ENCODE peak calls at places on chromosomes 2 and 18, in ten cellular contexts. D is tibial artery, X is astrocyte of the cerebellum, H is fibroblast of the aortic adventitia, L is heart left ventricle, I is neuronal stem cell, A is aorta, R is uterus, F is BE2C, Q is left lung. C is an unnamed sample.

GRCh38 chr2:181948227-181948626 is 37.4 kb upstream of the PPP1R1C start:
- DNase-seq in D (no peak), X (no peak), H (no peak), L (no peak), I (no peak), A (no peak), R (no peak), F (no peak), Q (no peak), C (no peak)

GRCh38 chr2:197311521-197312033 is 997 bp upstream of the ANKRD44 start:
- DNase-seq in D (no peak), X (no peak), H (no peak), L (no peak), I (no peak), A (no peak), R (no peak), F (no peak), Q (no peak), C (no peak)

GRCh38 chr18:46732201-46732600 is 24.7 kb downstream of the ST8SIA5 start:
- DNase-seq in D (no peak), X (no peak), H (no peak), L (no peak), I (no peak), A (no peak), R (no peak), F (no peak), Q (no peak), C (no peak)

GRCh38 chr2:205903549-205904129 is 182.3 kb downstream of the INO80D start:
- DNase-seq in D (no peak), X (no peak), H (no peak), L (no peak), I (peak), A (no peak), R (no peak), F (peak), Q (no peak), C (no peak)

GRCh38 chr2:150320623-150321022 is 166.8 kb downstream of the RND3 start:
- DNase-seq in D (no peak), X (no peak), H (no peak), L (no peak), I (no peak), A (no peak), R (no peak), F (no peak), Q (no peak), C (no peak)

GRCh38 chr18:23515911-23516546 is 12.7 kb downstream of the RMC1 start:
- DNase-seq in D (peak), X (peak), H (peak), L (peak), I (peak), A (peak), R (peak), F (peak), Q (no peak), C (peak)

GRCh38 chr18:75256376-75256775 is 45.8 kb downstream of the TSHZ1 start:
- DNase-seq in D (no peak), X (no peak), H (peak), L (no peak), I (no peak), A (no peak), R (no peak), F (no peak), Q (no peak), C (no peak)

GRCh38 chr18:25713104-25713503 is 361.1 kb upstream of the ZNF521 start:
- DNase-seq in D (no peak), X (no peak), H (no peak), L (no peak), I (no peak), A (no peak), R (no peak), F (no peak), Q (no peak), C (no peak)

GRCh38 chr18:51355841-51356240 is 158.4 kb upstream of the MEX3C start:
- DNase-seq in D (no peak), X (no peak), H (no peak), L (no peak), I (no peak), A (no peak), R (no peak), F (no peak), Q (no peak), C (no peak)

GRCh38 chr2:178870703-178871102 is 63.5 kb upstream of the TTN start:
- DNase-seq in D (no peak), X (no peak), H (peak), L (peak), I (no peak), A (no peak), R (no peak), F (no peak), Q (no peak), C (no peak)

GRCh38 chr18:51621103-51621969 is 423.9 kb upstream of the MEX3C start:
- DNase-seq in D (no peak), X (peak), H (peak), L (peak), I (peak), A (no peak), R (no peak), F (peak), Q (no peak), C (no peak)

GRCh38 chr2:121648611-121649401 is 456 bp downstream of the CLASP1 start:
- DNase-seq in D (peak), X (peak), H (peak), L (peak), I (no peak), A (peak), R (no peak), F (peak), Q (peak), C (peak)

GRCh38 chr2:121648206-121648605 is 1.1 kb downstream of the CLASP1 start:
- DNase-seq in D (no peak), X (no peak), H (no peak), L (no peak), I (no peak), A (no peak), R (no peak), F (no peak), Q (no peak), C (no peak)

GRCh38 chr2:121649652-121650553 is 641 bp upstream of the CLASP1 start:
- DNase-seq in D (peak), X (peak), H (peak), L (peak), I (peak), A (peak), R (peak), F (peak), Q (peak), C (peak)

GRCh38 chr2:121649402-121649651 is at the start of gene CLASP1:
- DNase-seq in D (peak), X (peak), H (peak), L (peak), I (peak), A (peak), R (peak), F (peak), Q (peak), C (peak)

GRCh38 chr2:121647396-121647795 is 1.9 kb downstream of the CLASP1 start:
- DNase-seq in D (no peak), X (no peak), H (no peak), L (no peak), I (no peak), A (no peak), R (no peak), F (no peak), Q (no peak), C (no peak)
- H3K4me3 ChIP-seq in D (peak), X (peak), H (peak), L (peak), I (peak), A (no peak), R (no peak), F (peak), Q (no peak), C (no peak)

DNA sequence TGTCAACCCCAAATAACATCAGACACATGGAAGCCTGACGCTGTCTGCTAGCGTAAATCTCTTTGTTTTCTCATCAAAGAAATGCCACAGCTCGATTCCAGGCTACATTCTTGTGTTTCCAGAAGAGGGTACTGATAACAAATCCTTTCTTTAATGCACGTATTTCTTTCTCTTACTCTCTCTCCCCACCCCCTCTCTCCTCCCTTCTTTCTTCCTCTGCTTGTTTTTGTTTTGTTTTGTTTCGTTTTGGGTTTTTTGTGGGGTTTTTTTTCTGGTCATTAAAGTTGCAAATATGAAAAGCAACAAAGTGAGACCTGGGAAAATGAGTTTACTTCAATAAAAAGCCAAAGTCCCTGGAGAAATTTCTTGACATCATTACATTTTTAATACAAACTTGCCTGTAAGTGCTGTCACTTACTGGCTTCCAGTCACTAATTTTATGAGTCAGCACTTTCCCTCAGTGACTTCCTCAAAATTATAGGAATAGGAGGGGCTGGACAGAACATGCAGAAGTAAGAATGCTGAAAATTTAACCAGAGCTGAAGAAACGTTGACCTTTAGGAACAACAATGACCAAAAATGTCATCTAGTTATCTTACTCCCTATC is 106.7 kb upstream of the NABP1 start:
- DNase-seq in D (no peak), X (peak), H (peak), L (no peak), I (no peak), A (no peak), R (no peak), F (no peak), Q (no peak), C (no peak)
- H3K4me3 ChIP-seq in D (peak), X (no peak), H (peak), L (peak), I (no peak), A (no peak), R (no peak), F (no peak), Q (peak), C (no peak)

GRCh38 chr2:127103243-127104165 is 3.5 kb downstream of the BIN1 start:
- DNase-seq in D (peak), X (no peak), H (no peak), L (peak), I (no peak), A (peak), R (no peak), F (no peak), Q (peak), C (peak)
- H3K4me3 ChIP-seq in D (no peak), X (no peak), H (no peak), L (no peak), I (no peak), A (no peak), R (no peak), F (no peak), Q (no peak), C (no peak)

GRCh38 chr2:38074047-38074774 is 1.7 kb downstream of the CYP1B1 start:
- DNase-seq in D (no peak), X (no peak), H (peak), L (no peak), I (no peak), A (peak), R (peak), F (no peak), Q (peak), C (no peak)
- H3K4me3 ChIP-seq in D (peak), X (peak), H (peak), L (peak), I (no peak), A (no peak), R (peak), F (no peak), Q (peak), C (peak)

GRCh38 chr2:153477096-153477555 is 1.4 kb downstream of the RPRM start:
- DNase-seq in D (peak), X (no peak), H (no peak), L (no peak), I (no peak), A (no peak), R (peak), F (peak), Q (peak), C (peak)

GRCh38 chr2:153479527-153479926 is 965 bp upstream of the RPRM start:
- DNase-seq in D (no peak), X (no peak), H (no peak), L (no peak), I (no peak), A (no peak), R (peak), F (no peak), Q (no peak), C (no peak)

GRCh38 chr2:153478289-153479261 is at the start of gene RPRM:
- DNase-seq in D (peak), X (peak), H (peak), L (peak), I (peak), A (peak), R (peak), F (peak), Q (peak), C (peak)

GRCh38 chr2:153476491-153477095 is 2.0 kb downstream of the RPRM start:
- DNase-seq in D (no peak), X (no peak), H (no peak), L (no peak), I (no peak), A (no peak), R (peak), F (no peak), Q (peak), C (peak)

GRCh38 chr2:153477641-153478288 is 797 bp downstream of the RPRM start:
- DNase-seq in D (no peak), X (no peak), H (no peak), L (no peak), I (no peak), A (no peak), R (peak), F (no peak), Q (peak), C (no peak)
- H3K4me3 ChIP-seq in D (peak), X (peak), H (no peak), L (peak), I (peak), A (no peak), R (peak), F (no peak), Q (peak), C (peak)

GRCh38 chr2:86788172-86788571 is 2.5 kb downstream of the CD8A start:
- DNase-seq in D (no peak), X (no peak), H (peak), L (peak), I (no peak), A (no peak), R (no peak), F (no peak), Q (no peak), C (no peak)
- H3K4me3 ChIP-seq in D (no peak), X (no peak), H (no peak), L (peak), I (no peak), A (no peak), R (no peak), F (no peak), Q (no peak), C (no peak)

GRCh38 chr2:213420829-213421385 is 136.6 kb downstream of the SPAG16 start:
- DNase-seq in D (no peak), X (no peak), H (no peak), L (no peak), I (no peak), A (no peak), R (no peak), F (no peak), Q (no peak), C (no peak)

GRCh38 chr2:213411582-213412289 is 127.5 kb downstream of the SPAG16 start:
- DNase-seq in D (no peak), X (no peak), H (no peak), L (no peak), I (no peak), A (no peak), R (no peak), F (no peak), Q (no peak), C (no peak)

GRCh38 chr2:213416832-213417231 is 132.6 kb downstream of the SPAG16 start:
- DNase-seq in D (no peak), X (no peak), H (no peak), L (no peak), I (no peak), A (no peak), R (no peak), F (no peak), Q (no peak), C (no peak)

GRCh38 chr2:213419980-213420379 is 135.7 kb downstream of the SPAG16 start:
- DNase-seq in D (no peak), X (no peak), H (no peak), L (no peak), I (no peak), A (no peak), R (no peak), F (no peak), Q (no peak), C (no peak)

GRCh38 chr2:213415093-213415492 is 130.8 kb downstream of the SPAG16 start:
- DNase-seq in D (no peak), X (no peak), H (no peak), L (no peak), I (no peak), A (no peak), R (no peak), F (no peak), Q (no peak), C (no peak)
- H3K4me3 ChIP-seq in D (no peak), X (no peak), H (no peak), L (no peak), I (no peak), A (no peak), R (no peak), F (no peak), Q (no peak), C (no peak)

GRCh38 chr2:133667-134593 is 87.6 kb upstream of the FAM110C start:
- DNase-seq in D (no peak), X (no peak), H (no peak), L (no peak), I (no peak), A (no peak), R (no peak), F (no peak), Q (no peak), C (no peak)
- H3K4me3 ChIP-seq in D (no peak), X (no peak), H (no peak), L (no peak), I (no peak), A (no peak), R (no peak), F (no peak), Q (no peak), C (no peak)